ENCODE peak calls at places on chromosomes 7 and 10, in five cellular contexts. N is suprapubic skin, E is HepG2, G is breast epithelium, R is transverse colon. J is an unnamed sample.

GRCh38 chr10:50594012-50594411 is 29.7 kb downstream of the SGMS1 start:
- DNase-seq in G (no peak), E (no peak), R (no peak), N (no peak), J (no peak)

GRCh38 chr7:8536431-8536830 is 103.0 kb downstream of the NXPH1 start:
- DNase-seq in G (no peak), N (no peak), E (no peak), R (no peak), J (no peak)

GRCh38 chr7:112161253-112162160 is 44.7 kb downstream of the DOCK4 start:
- DNase-seq in G (no peak), N (no peak), R (no peak), E (peak; percentile 30), J (no peak)

GRCh38 chr10:52879181-52879607 is 106.6 kb upstream of the MBL2 start:
- DNase-seq in N (no peak), R (no peak), E (no peak), G (no peak), J (no peak)

GRCh38 chr10:10923029-10923668 is 94.5 kb upstream of the CELF2 start:
- DNase-seq in E (no peak), N (no peak), R (no peak), G (no peak), J (no peak)

GRCh38 chr10:101781984-101782810 is 1.0 kb downstream of the NPM3 start:
- DNase-seq in R (no peak), E (no peak), G (no peak), N (no peak), J (no peak)

GRCh38 chr7:112452102-112452888 is 2.0 kb downstream of the IFRD1 start:
- DNase-seq in E (peak; percentile 42), R (peak; percentile 29), G (no peak), N (peak; percentile 87), J (no peak)

GRCh38 chr7:84113286-84113685 is 81.3 kb downstream of the SEMA3A start:
- DNase-seq in R (no peak), G (no peak), N (no peak), E (no peak), J (no peak)

GRCh38 chr10:128875030-128875744 is 591.9 kb upstream of the MGMT start:
- DNase-seq in R (no peak), N (no peak), E (no peak), G (no peak), J (no peak)

GRCh38 chr10:47326306-47326926 is 4.2 kb downstream of the GDF2 start:
- DNase-seq in G (no peak), E (no peak), N (peak; percentile 58), R (peak; percentile 12), J (no peak)

GRCh38 chr7:34153680-34154270 is 248.4 kb downstream of the BMPER start:
- DNase-seq in G (no peak), N (no peak), R (no peak), E (no peak), J (no peak)

GRCh38 chr10:48364659-48365405 is 58.4 kb downstream of the MAPK8 start:
- DNase-seq in N (no peak), G (no peak), E (peak; percentile 20), R (no peak), J (no peak)

GRCh38 chr10:86440874-86441838 is 74.6 kb upstream of the GRID1 start:
- DNase-seq in R (no peak), G (no peak), E (peak; percentile 99), N (no peak), J (no peak)

GRCh38 chr7:137703291-137704010 is 143.3 kb downstream of the DGKI start:
- DNase-seq in E (no peak), R (no peak), G (no peak), N (no peak), J (no peak)

GRCh38 chr10:61701055-61701705 is 38.5 kb downstream of the CABCOCO1 start:
- DNase-seq in G (no peak), R (no peak), E (no peak), N (no peak), J (no peak)

GRCh38 chr10:35127289-35127891 is 744 bp downstream of the CREM start:
- DNase-seq in E (peak; percentile 7), N (peak; percentile 84), G (peak; percentile 60), R (peak; percentile 64), J (no peak)
- TF ChIP-seq POLR2AphosphoS5 in E (no peak), N (no peak), G (no peak), R (peak; percentile 7), J (no peak)

GRCh38 chr10:113228570-113228969 is 278.5 kb downstream of the TCF7L2 start:
- DNase-seq in N (no peak), E (no peak), R (no peak), G (no peak), J (no peak)

GRCh38 chr10:113225364-113225763 is 275.3 kb downstream of the TCF7L2 start:
- DNase-seq in N (no peak), R (no peak), E (no peak), G (no peak), J (no peak)

GRCh38 chr10:113225903-113226302 is 275.9 kb downstream of the TCF7L2 start:
- DNase-seq in E (no peak), R (no peak), G (no peak), N (no peak), J (no peak)

GRCh38 chr10:113227045-113227444 is 277.0 kb downstream of the TCF7L2 start:
- DNase-seq in G (no peak), R (no peak), N (no peak), E (no peak), J (no peak)

DNA sequence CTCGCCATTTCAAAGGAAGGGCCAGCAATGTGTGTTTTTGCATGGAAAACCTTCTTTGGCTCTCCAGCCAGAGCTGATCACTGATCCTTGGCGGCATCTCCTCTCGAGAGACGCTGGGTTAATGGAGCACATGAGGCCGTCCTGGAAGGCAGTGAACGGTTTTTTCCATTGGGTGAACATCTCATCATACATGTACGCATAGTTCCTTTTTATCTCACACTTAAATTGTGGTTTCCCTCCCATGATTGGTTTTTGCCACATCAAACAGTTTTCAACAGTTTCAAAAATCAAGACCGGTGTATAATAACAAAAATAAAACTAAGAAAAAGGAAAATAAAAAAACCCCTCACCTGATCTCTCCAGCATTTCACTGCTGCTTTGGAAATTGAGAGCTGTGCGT is 276.4 kb downstream of the TCF7L2 start:
- DNase-seq in E (no peak), R (no peak), N (no peak), G (no peak), J (no peak)
- TF ChIP-seq POLR2A in E (no peak), R (no peak), N (no peak), G (no peak), J (no peak)

DNA sequence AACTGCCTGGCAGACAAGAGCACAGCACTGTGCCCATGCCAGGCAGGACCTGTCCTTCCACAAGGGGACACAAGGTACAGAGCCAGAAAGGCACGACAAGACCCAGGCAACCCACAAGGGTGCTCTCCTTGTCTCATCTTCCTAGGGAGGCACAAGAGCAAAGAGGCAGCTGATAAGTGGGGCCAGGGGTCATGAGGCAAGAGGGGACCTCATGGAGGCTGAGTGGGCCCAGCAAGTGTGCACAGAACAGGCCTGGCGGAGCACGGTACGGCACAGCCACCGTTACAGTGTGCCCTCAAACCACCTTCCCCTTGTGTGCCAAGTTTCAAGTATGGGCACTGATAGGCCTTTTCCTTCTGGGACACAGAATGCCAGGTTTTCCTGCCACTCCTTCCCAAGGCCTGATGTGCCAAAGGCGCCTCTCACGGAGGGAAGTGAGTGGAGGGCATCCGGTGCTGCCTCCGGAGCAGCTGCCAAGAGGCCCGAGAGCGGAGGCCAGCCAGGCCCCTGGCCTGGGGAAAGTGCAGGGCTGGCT is 75.6 kb downstream of the FAM53B start:
- DNase-seq in N (no peak), G (no peak), R (no peak), E (no peak), J (no peak)
- TF ChIP-seq POLR2AphosphoS5 in N (no peak), G (no peak), R (no peak), E (no peak), J (no peak)

GRCh38 chr10:114429581-114430335 is 25.5 kb upstream of the AFAP1L2 start:
- DNase-seq in G (no peak), R (no peak), E (no peak), N (no peak), J (no peak)

GRCh38 chr10:114431414-114431767 is 27.1 kb upstream of the AFAP1L2 start:
- DNase-seq in E (no peak), N (no peak), G (no peak), R (no peak), J (no peak)

GRCh38 chr10:114430688-114431413 is 26.5 kb upstream of the AFAP1L2 start:
- DNase-seq in G (no peak), E (no peak), R (no peak), N (no peak), J (no peak)

GRCh38 chr10:114426476-114426875 is 22.2 kb upstream of the AFAP1L2 start:
- DNase-seq in G (no peak), N (no peak), E (no peak), R (no peak), J (no peak)

DNA sequence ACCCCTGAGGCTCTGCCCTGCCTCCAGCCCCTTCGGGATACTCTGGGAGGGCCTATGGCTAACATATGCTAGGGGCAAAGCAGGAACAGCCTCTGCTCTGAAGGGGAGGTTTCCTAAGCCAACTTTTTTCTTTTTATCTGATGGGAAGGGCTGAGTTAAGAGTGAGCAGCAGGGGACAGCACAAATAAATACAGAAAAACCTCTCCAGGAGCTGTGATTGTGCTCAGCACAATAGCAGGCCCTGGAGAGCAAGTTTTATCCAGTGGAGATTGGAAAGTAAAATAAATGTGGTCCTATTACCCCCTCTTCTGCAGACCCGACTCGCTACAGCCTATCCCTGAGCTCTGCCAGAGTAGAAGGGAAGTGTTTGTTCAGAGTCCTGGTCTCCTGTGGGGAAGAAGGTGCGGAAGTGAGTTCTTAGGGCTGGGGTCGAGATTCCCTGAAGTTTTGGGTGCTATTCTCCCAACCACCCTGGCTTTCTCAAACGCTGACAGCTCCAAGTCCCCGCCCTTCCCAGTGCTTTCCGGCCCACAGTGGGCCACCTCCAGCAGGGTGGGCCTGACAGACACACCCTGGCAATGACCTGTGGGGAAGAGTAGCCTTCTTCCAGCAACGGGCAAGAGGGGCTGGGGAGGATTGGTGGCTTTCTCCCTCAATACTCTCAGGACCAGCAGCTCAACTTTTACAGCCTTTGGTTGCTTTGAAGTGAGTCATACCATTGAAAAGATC is 23.0 kb upstream of the AFAP1L2 start:
- DNase-seq in R (no peak), E (no peak), G (no peak), N (no peak), J (no peak)
- TF ChIP-seq POLR2A in R (no peak), E (no peak), G (no peak), N (no peak), J (no peak)

GRCh38 chr10:43389867-43390266 is 18.4 kb downstream of the FXYD4 start:
- DNase-seq in N (no peak), G (no peak), E (no peak), R (no peak), J (no peak)
- TF ChIP-seq POLR2AphosphoS5 in N (no peak), G (no peak), E (peak; percentile 11), R (no peak), J (no peak)

GRCh38 chr7:29885626-29886025 is 79.3 kb downstream of the WIPF3 start:
- DNase-seq in N (no peak), R (no peak), E (no peak), G (no peak), J (no peak)
- TF ChIP-seq POLR2A in N (no peak), R (no peak), E (no peak), G (no peak), J (no peak)

DNA sequence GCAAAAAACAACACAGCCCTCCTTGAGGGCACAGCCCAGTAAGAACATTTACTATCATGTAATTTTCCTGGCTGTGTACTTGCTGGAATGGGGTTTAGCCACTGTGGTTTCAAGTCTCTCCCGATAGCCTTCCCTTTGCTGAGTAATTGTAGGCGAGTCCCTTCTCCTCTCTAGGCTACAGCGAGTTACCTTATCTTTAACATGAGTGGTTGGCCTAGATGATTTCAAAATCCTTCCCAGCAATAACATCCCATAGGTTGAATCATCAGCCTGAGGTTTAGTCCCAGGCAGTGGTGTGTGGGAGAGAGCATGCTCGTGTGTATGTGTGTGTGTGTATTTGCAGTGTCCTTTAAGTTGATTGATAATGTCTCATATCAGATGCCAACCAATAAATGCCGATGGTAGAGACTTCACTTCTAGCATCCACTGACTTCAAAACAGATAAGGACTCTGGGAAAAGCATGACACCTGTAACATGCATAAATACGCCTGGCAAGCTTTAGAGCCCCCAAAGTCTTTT is 142.9 kb upstream of the ZMIZ1 start:
- DNase-seq in G (no peak), R (no peak), N (no peak), E (no peak), J (no peak)
- TF ChIP-seq POLR2AphosphoS5 in G (no peak), R (no peak), N (no peak), E (no peak), J (no peak)

J was measured in GM12891.